ENCODE peak calls at places on chromosomes 3 and 15, in five cellular contexts. One of them, this sample, is unnamed.

GRCh38 chr3:134646086-134646485 is 4.7 kb downstream of the KY start:
- DNase-seq in foreskin keratinocyte: no peak
- DNase-seq in aorta: no peak
- DNase-seq in heart left ventricle: no peak
- DNase-seq in A549: no peak
- DNase-seq in this sample: no peak

GRCh38 chr15:90046846-90047481 is 45.8 kb downstream of the ZNF710 start:
- DNase-seq in heart left ventricle: peak
- DNase-seq in aorta: no peak
- DNase-seq in A549: no peak
- DNase-seq in foreskin keratinocyte: peak
- DNase-seq in this sample: peak

GRCh38 chr15:95175914-95176658 is 944.7 kb downstream of the MCTP2 start:
- DNase-seq in heart left ventricle: no peak
- DNase-seq in A549: no peak
- DNase-seq in foreskin keratinocyte: peak
- DNase-seq in aorta: no peak
- DNase-seq in this sample: no peak

GRCh38 chr15:100588638-100589242 is 13.2 kb downstream of the LINS1 start:
- DNase-seq in heart left ventricle: no peak
- DNase-seq in foreskin keratinocyte: peak
- DNase-seq in A549: no peak
- DNase-seq in aorta: no peak
- DNase-seq in this sample: no peak

GRCh38 chr3:110575702-110576101 is 495.9 kb upstream of the NECTIN3 start:
- DNase-seq in A549: no peak
- DNase-seq in foreskin keratinocyte: no peak
- DNase-seq in aorta: no peak
- DNase-seq in heart left ventricle: no peak
- DNase-seq in this sample: no peak

GRCh38 chr15:50879016-50879415 is 29.5 kb upstream of the AP4E1 start:
- DNase-seq in A549: no peak
- DNase-seq in aorta: no peak
- DNase-seq in heart left ventricle: no peak
- DNase-seq in foreskin keratinocyte: no peak
- DNase-seq in this sample: no peak

GRCh38 chr3:21484323-21485154 is 266.5 kb downstream of the ZNF385D start:
- DNase-seq in aorta: peak
- DNase-seq in heart left ventricle: peak
- DNase-seq in A549: peak
- DNase-seq in foreskin keratinocyte: peak
- DNase-seq in this sample: peak

GRCh38 chr3:51966941-51967383 is 292 bp downstream of the PCBP4 start:
- DNase-seq in A549: no peak
- DNase-seq in heart left ventricle: no peak
- DNase-seq in aorta: no peak
- DNase-seq in foreskin keratinocyte: no peak
- DNase-seq in this sample: no peak

GRCh38 chr3:155549087-155549486 is 195.8 kb downstream of the PLCH1 start:
- DNase-seq in heart left ventricle: no peak
- DNase-seq in A549: no peak
- DNase-seq in foreskin keratinocyte: no peak
- DNase-seq in aorta: no peak
- DNase-seq in this sample: no peak

GRCh38 chr3:49873623-49874022 is 3.9 kb upstream of the CAMKV start:
- DNase-seq in heart left ventricle: no peak
- DNase-seq in foreskin keratinocyte: no peak
- DNase-seq in A549: no peak
- DNase-seq in aorta: no peak
- DNase-seq in this sample: no peak

GRCh38 chr3:127803619-127804018 is 18.7 kb downstream of the MGLL start:
- DNase-seq in foreskin keratinocyte: peak
- DNase-seq in A549: peak
- DNase-seq in aorta: no peak
- DNase-seq in heart left ventricle: no peak
- DNase-seq in this sample: peak

GRCh38 chr3:58824285-58824684 is 157.7 kb upstream of the FAM3D start:
- DNase-seq in heart left ventricle: no peak
- DNase-seq in A549: peak
- DNase-seq in aorta: no peak
- DNase-seq in foreskin keratinocyte: peak
- DNase-seq in this sample: no peak

GRCh38 chr3:133464573-133464972 is 64.7 kb downstream of the BFSP2 start:
- DNase-seq in aorta: no peak
- DNase-seq in A549: no peak
- DNase-seq in heart left ventricle: no peak
- DNase-seq in foreskin keratinocyte: no peak
- DNase-seq in this sample: no peak

GRCh38 chr3:69240651-69241578 is 118.5 kb upstream of the LMOD3 start:
- DNase-seq in foreskin keratinocyte: no peak
- DNase-seq in heart left ventricle: no peak
- DNase-seq in A549: no peak
- DNase-seq in aorta: no peak
- DNase-seq in this sample: no peak

GRCh38 chr3:189710620-189711388 is 79.6 kb downstream of the TP63 start:
- DNase-seq in A549: peak
- DNase-seq in foreskin keratinocyte: peak
- DNase-seq in aorta: peak
- DNase-seq in heart left ventricle: peak
- DNase-seq in this sample: peak

GRCh38 chr3:72533584-72534473 is 314.4 kb downstream of the SHQ1 start:
- DNase-seq in heart left ventricle: no peak
- DNase-seq in A549: no peak
- DNase-seq in aorta: peak
- DNase-seq in foreskin keratinocyte: no peak
- DNase-seq in this sample: no peak

GRCh38 chr3:19644405-19644804 is 289.6 kb downstream of the EFHB start:
- DNase-seq in heart left ventricle: no peak
- DNase-seq in A549: no peak
- DNase-seq in aorta: no peak
- DNase-seq in foreskin keratinocyte: no peak
- DNase-seq in this sample: no peak

GRCh38 chr15:51649659-51650521 is 27.3 kb upstream of the DMXL2 start:
- DNase-seq in aorta: no peak
- DNase-seq in foreskin keratinocyte: peak
- DNase-seq in heart left ventricle: no peak
- DNase-seq in A549: peak
- DNase-seq in this sample: peak

GRCh38 chr15:70507772-70508351 is 255.5 kb downstream of the UACA start:
- DNase-seq in aorta: peak
- DNase-seq in A549: peak
- DNase-seq in heart left ventricle: no peak
- DNase-seq in foreskin keratinocyte: no peak
- DNase-seq in this sample: peak
- H3K27ac ChIP-seq in aorta: no peak
- H3K27ac ChIP-seq in A549: peak
- H3K27ac ChIP-seq in heart left ventricle: no peak
- H3K27ac ChIP-seq in foreskin keratinocyte: peak
- H3K27ac ChIP-seq in this sample: peak

GRCh38 chr3:195907730-195908438 is 467 bp downstream of the TNK2 start:
- DNase-seq in heart left ventricle: peak
- DNase-seq in A549: peak
- DNase-seq in foreskin keratinocyte: peak
- DNase-seq in aorta: no peak
- DNase-seq in this sample: no peak

GRCh38 chr3:195908439-195909293 is at the start of gene TNK2:
- DNase-seq in A549: peak
- DNase-seq in aorta: no peak
- DNase-seq in heart left ventricle: no peak
- DNase-seq in foreskin keratinocyte: peak
- DNase-seq in this sample: no peak

GRCh38 chr3:195910499-195910845 is 2.1 kb upstream of the TNK2 start:
- DNase-seq in foreskin keratinocyte: no peak
- DNase-seq in A549: no peak
- DNase-seq in heart left ventricle: no peak
- DNase-seq in aorta: peak
- DNase-seq in this sample: no peak

GRCh38 chr3:195909645-195910498 is 1.5 kb upstream of the TNK2 start:
- DNase-seq in heart left ventricle: peak
- DNase-seq in foreskin keratinocyte: peak
- DNase-seq in A549: peak
- DNase-seq in aorta: peak
- DNase-seq in this sample: no peak

GRCh38 chr3:195909294-195909644 is 918 bp upstream of the TNK2 start:
- DNase-seq in foreskin keratinocyte: no peak
- DNase-seq in heart left ventricle: no peak
- DNase-seq in A549: peak
- DNase-seq in aorta: no peak
- DNase-seq in this sample: no peak
- H3K27ac ChIP-seq in foreskin keratinocyte: no peak
- H3K27ac ChIP-seq in heart left ventricle: no peak
- H3K27ac ChIP-seq in A549: peak
- H3K27ac ChIP-seq in aorta: no peak
- H3K27ac ChIP-seq in this sample: peak

GRCh38 chr3:174957581-174958001 is 98.5 kb downstream of the NAALADL2 start:
- DNase-seq in foreskin keratinocyte: peak
- DNase-seq in heart left ventricle: no peak
- DNase-seq in A549: no peak
- DNase-seq in aorta: no peak
- DNase-seq in this sample: no peak
- H3K27ac ChIP-seq in foreskin keratinocyte: peak
- H3K27ac ChIP-seq in heart left ventricle: no peak
- H3K27ac ChIP-seq in A549: no peak
- H3K27ac ChIP-seq in aorta: no peak
- H3K27ac ChIP-seq in this sample: peak

GRCh38 chr15:82999905-83000671 is 11.4 kb downstream of the C15orf40 start:
- DNase-seq in aorta: no peak
- DNase-seq in heart left ventricle: no peak
- DNase-seq in A549: peak
- DNase-seq in foreskin keratinocyte: peak
- DNase-seq in this sample: no peak
- H3K27ac ChIP-seq in aorta: no peak
- H3K27ac ChIP-seq in heart left ventricle: no peak
- H3K27ac ChIP-seq in A549: peak
- H3K27ac ChIP-seq in foreskin keratinocyte: no peak
- H3K27ac ChIP-seq in this sample: no peak

DNA sequence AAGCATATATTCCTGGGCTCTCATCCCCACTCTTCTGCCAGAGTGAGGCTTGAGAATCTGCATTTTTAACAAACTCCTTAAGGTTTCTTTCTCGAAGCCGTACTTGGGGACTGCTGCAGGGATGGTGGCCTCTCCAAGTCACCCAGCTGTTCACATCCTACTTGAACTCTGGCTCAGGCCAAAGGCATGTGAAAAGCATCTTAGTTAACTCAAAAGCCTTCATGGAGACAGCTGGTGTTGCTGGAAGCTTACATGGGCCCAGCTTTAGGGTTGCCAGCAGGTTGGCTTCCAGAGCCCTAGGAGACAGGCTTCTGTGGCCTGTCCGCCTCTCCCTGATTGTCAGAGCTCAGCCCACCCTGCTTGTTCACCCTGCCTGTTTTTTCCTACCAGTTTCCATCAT is 139.2 kb downstream of the THSD4 start:
- DNase-seq in A549: no peak
- DNase-seq in foreskin keratinocyte: no peak
- DNase-seq in aorta: no peak
- DNase-seq in heart left ventricle: peak
- DNase-seq in this sample: no peak
- H3K27ac ChIP-seq in A549: peak
- H3K27ac ChIP-seq in foreskin keratinocyte: no peak
- H3K27ac ChIP-seq in aorta: no peak
- H3K27ac ChIP-seq in heart left ventricle: no peak
- H3K27ac ChIP-seq in this sample: no peak

GRCh38 chr3:106685751-106686150 is 691.5 kb upstream of the CCDC54 start:
- DNase-seq in aorta: no peak
- DNase-seq in A549: no peak
- DNase-seq in foreskin keratinocyte: peak
- DNase-seq in heart left ventricle: no peak
- DNase-seq in this sample: no peak

GRCh38 chr3:106678657-106679390 is 698.4 kb upstream of the CCDC54 start:
- DNase-seq in A549: no peak
- DNase-seq in aorta: no peak
- DNase-seq in foreskin keratinocyte: no peak
- DNase-seq in heart left ventricle: no peak
- DNase-seq in this sample: no peak

GRCh38 chr3:106687905-106688304 is 689.3 kb upstream of the CCDC54 start:
- DNase-seq in foreskin keratinocyte: no peak
- DNase-seq in A549: no peak
- DNase-seq in heart left ventricle: no peak
- DNase-seq in aorta: no peak
- DNase-seq in this sample: no peak

GRCh38 chr3:106688463-106688862 is 688.8 kb upstream of the CCDC54 start:
- DNase-seq in aorta: no peak
- DNase-seq in heart left ventricle: no peak
- DNase-seq in foreskin keratinocyte: peak
- DNase-seq in A549: peak
- DNase-seq in this sample: peak

GRCh38 chr3:106683931-106684330 is 693.3 kb upstream of the CCDC54 start:
- DNase-seq in aorta: no peak
- DNase-seq in foreskin keratinocyte: peak
- DNase-seq in A549: no peak
- DNase-seq in heart left ventricle: no peak
- DNase-seq in this sample: no peak
- H3K27ac ChIP-seq in aorta: no peak
- H3K27ac ChIP-seq in foreskin keratinocyte: no peak
- H3K27ac ChIP-seq in A549: no peak
- H3K27ac ChIP-seq in heart left ventricle: no peak
- H3K27ac ChIP-seq in this sample: peak

This sample was measured in epithelial cell of prostate.